ENCODE peak calls at places on chromosomes 2 and 18, in seven cellular contexts. S is AG10803; Y is A172; J is HuH-7; K is chondrocyte; H is CD4-positive, alpha-beta T cell; I is left cardiac atrium. Q is an unnamed sample.

GRCh38 chr2:18001671-18002070 is 123.2 kb downstream of the KCNS3 start:
- DNase-seq in H (no peak), I (no peak), Y (no peak), S (no peak), J (no peak), K (no peak), Q (no peak)

GRCh38 chr2:36404312-36404711 is 48.7 kb downstream of the CRIM1 start:
- DNase-seq in K (no peak), H (no peak), J (no peak), I (no peak), S (no peak), Y (peak), Q (no peak)

GRCh38 chr2:199273043-199273647 is 184.6 kb downstream of the SATB2 start:
- DNase-seq in I (no peak), Y (peak), H (no peak), S (peak), K (no peak), J (no peak), Q (no peak)

GRCh38 chr2:73985318-73986084 is 791 bp downstream of the TET3 start:
- DNase-seq in I (peak), Y (peak), K (no peak), H (peak), S (no peak), J (peak), Q (peak)

GRCh38 chr2:224956706-224957105 is 85.6 kb downstream of the DOCK10 start:
- DNase-seq in H (no peak), J (no peak), S (no peak), Y (no peak), I (no peak), K (no peak), Q (no peak)

GRCh38 chr2:19538411-19538963 is 180.1 kb upstream of the OSR1 start:
- DNase-seq in S (peak), I (peak), K (no peak), H (no peak), Y (peak), J (peak), Q (no peak)

GRCh38 chr2:27162151-27163121 is 13.6 kb downstream of the TCF23 start:
- DNase-seq in I (no peak), Y (peak), S (no peak), H (no peak), J (no peak), K (no peak), Q (no peak)

GRCh38 chr2:80499095-80499494 is 194.5 kb upstream of the LRRTM1 start:
- DNase-seq in H (no peak), S (peak), Y (peak), K (no peak), I (peak), J (peak), Q (no peak)

GRCh38 chr2:55992465-55992864 is 68.9 kb upstream of the EFEMP1 start:
- DNase-seq in J (no peak), K (no peak), H (no peak), Y (peak), I (peak), S (peak), Q (peak)

GRCh38 chr2:120291464-120292311 is 39.0 kb downstream of the RALB start:
- DNase-seq in K (no peak), I (no peak), Y (peak), J (no peak), H (no peak), S (peak), Q (no peak)

GRCh38 chr18:13386891-13387801 is 168.6 kb downstream of the LDLRAD4 start:
- DNase-seq in J (no peak), K (peak), Y (no peak), I (no peak), H (no peak), S (no peak), Q (no peak)

GRCh38 chr2:227464851-227465250 is 7.1 kb upstream of the AGFG1 start:
- DNase-seq in I (no peak), S (no peak), J (no peak), K (no peak), H (no peak), Y (no peak), Q (no peak)

GRCh38 chr2:222976521-222977076 is 75.4 kb upstream of the KCNE4 start:
- DNase-seq in I (no peak), J (no peak), S (no peak), K (no peak), Y (no peak), H (no peak), Q (no peak)

GRCh38 chr18:58525517-58525916 is 103.4 kb downstream of the ALPK2 start:
- DNase-seq in S (peak), K (no peak), H (no peak), Y (peak), I (no peak), J (no peak), Q (no peak)

GRCh38 chr2:227079726-227080125 is 84.3 kb downstream of the COL4A4 start:
- DNase-seq in J (no peak), K (no peak), S (peak), I (no peak), Y (peak), H (no peak), Q (no peak)

GRCh38 chr2:112920923-112921532 is 10.1 kb downstream of the IL37 start:
- DNase-seq in Y (peak), K (no peak), S (no peak), H (no peak), J (no peak), I (no peak), Q (no peak)

GRCh38 chr2:7593286-7593685 is 676.1 kb downstream of the RNF144A start:
- DNase-seq in K (no peak), S (peak), H (no peak), J (no peak), Y (no peak), I (no peak), Q (no peak)

GRCh38 chr2:636649-637405 is 40.4 kb downstream of the TMEM18 start:
- DNase-seq in K (peak), S (peak), H (peak), J (peak), Y (peak), I (peak), Q (peak)

GRCh38 chr2:137957033-137957432 is 7.2 kb upstream of the HNMT start:
- DNase-seq in H (no peak), I (no peak), S (peak), Y (peak), J (no peak), K (no peak), Q (no peak)

GRCh38 chr2:66872056-66872821 is 437.3 kb downstream of the MEIS1 start:
- DNase-seq in S (peak), H (no peak), Y (no peak), K (no peak), I (no peak), J (no peak), Q (no peak)

GRCh38 chr2:226623587-226624368 is 175.8 kb downstream of the IRS1 start:
- DNase-seq in I (no peak), Y (no peak), K (no peak), J (no peak), S (no peak), H (no peak), Q (no peak)

GRCh38 chr2:69114534-69114933 is 101.6 kb downstream of the ANTXR1 start:
- DNase-seq in H (no peak), S (no peak), J (no peak), Y (no peak), I (no peak), K (no peak), Q (no peak)

GRCh38 chr18:39841133-39842041 is 2113.6 kb upstream of the PIK3C3 start:
- DNase-seq in H (no peak), I (peak), Y (peak), J (no peak), K (peak), S (peak), Q (peak)

GRCh38 chr2:220451438-220451837 is 824.0 kb downstream of the SLC4A3 start:
- DNase-seq in Y (no peak), J (no peak), H (no peak), K (no peak), I (no peak), S (no peak), Q (no peak)

GRCh38 chr2:54139210-54139609 is 23.8 kb downstream of the ACYP2 start:
- DNase-seq in Y (no peak), J (no peak), K (no peak), I (no peak), S (no peak), H (no peak), Q (no peak)

GRCh38 chr18:79334496-79335233 is 61.1 kb upstream of the NFATC1 start:
- DNase-seq in I (no peak), J (no peak), S (no peak), H (no peak), Y (no peak), K (no peak), Q (no peak)

GRCh38 chr2:196592912-196593881 is 46.3 kb upstream of the CCDC150 start:
- DNase-seq in H (no peak), S (peak), K (peak), J (peak), Y (no peak), I (peak), Q (peak)

GRCh38 chr18:8938817-8939216 is 163.7 kb upstream of the NDUFV2 start:
- DNase-seq in H (no peak), S (no peak), I (no peak), J (no peak), Y (no peak), K (no peak), Q (no peak)

GRCh38 chr2:221202431-221202830 is 369.7 kb downstream of the EPHA4 start:
- DNase-seq in K (no peak), J (no peak), S (no peak), I (no peak), Y (no peak), H (no peak), Q (no peak)

GRCh38 chr2:74429487-74430451 is 8.2 kb downstream of the WDR54 start:
- DNase-seq in I (no peak), H (no peak), Y (no peak), K (no peak), S (no peak), J (no peak), Q (no peak)

GRCh38 chr2:68505603-68506159 is 38.3 kb downstream of the APLF start:
- DNase-seq in K (no peak), I (no peak), J (no peak), Y (no peak), H (no peak), S (no peak), Q (no peak)

GRCh38 chr2:109065335-109065734 is 63.7 kb upstream of the SH3RF3 start:
- DNase-seq in S (no peak), I (peak), J (no peak), H (no peak), K (no peak), Y (no peak), Q (no peak)

GRCh38 chr2:13669607-13670006 is 952.9 kb downstream of the TRIB2 start:
- DNase-seq in H (no peak), J (no peak), S (no peak), Y (peak), I (no peak), K (no peak), Q (no peak)

GRCh38 chr2:215430528-215431187 is 5.2 kb downstream of the FN1 start:
- DNase-seq in H (no peak), Y (peak), K (no peak), J (no peak), S (peak), I (no peak), Q (no peak)

GRCh38 chr2:8602809-8603208 is 79.0 kb upstream of the ID2 start:
- DNase-seq in I (no peak), S (peak), J (no peak), Y (no peak), H (no peak), K (no peak), Q (no peak)